ENCODE peak calls at places on chromosomes 16 and 17, in eight cellular contexts. One of them, this sample, is unnamed.

GRCh38 chr17:49231563-49231894 is 942 bp upstream of the PHOSPHO1 start:
- DNase-seq in activated T-cell treated with anti-CD3 and anti-CD28 coated beads for 1 hour: no peak
- DNase-seq in germinal center: no peak
- DNase-seq in NCI-H69: no peak
- DNase-seq in ovary: no peak
- DNase-seq in LHCN-M2: no peak
- DNase-seq in amniotic stem cell: no peak
- DNase-seq in T-helper 1 cell: no peak
- DNase-seq in this sample: no peak

GRCh38 chr16:11819798-11820197 is 22.7 kb upstream of the ZC3H7A start:
- DNase-seq in ovary: no peak
- DNase-seq in NCI-H69: no peak
- DNase-seq in T-helper 1 cell: no peak
- DNase-seq in activated T-cell treated with anti-CD3 and anti-CD28 coated beads for 1 hour: no peak
- DNase-seq in germinal center: no peak
- DNase-seq in LHCN-M2: no peak
- DNase-seq in amniotic stem cell: no peak
- DNase-seq in this sample: no peak

GRCh38 chr17:79749958-79750357 is 19.2 kb downstream of the ENPP7 start:
- DNase-seq in NCI-H69: no peak
- DNase-seq in ovary: no peak
- DNase-seq in germinal center: no peak
- DNase-seq in amniotic stem cell: no peak
- DNase-seq in T-helper 1 cell: no peak
- DNase-seq in LHCN-M2: no peak
- DNase-seq in activated T-cell treated with anti-CD3 and anti-CD28 coated beads for 1 hour: no peak
- DNase-seq in this sample: no peak

GRCh38 chr16:82738699-82739098 is 111.9 kb downstream of the CDH13 start:
- DNase-seq in LHCN-M2: no peak
- DNase-seq in T-helper 1 cell: no peak
- DNase-seq in germinal center: no peak
- DNase-seq in amniotic stem cell: no peak
- DNase-seq in activated T-cell treated with anti-CD3 and anti-CD28 coated beads for 1 hour: no peak
- DNase-seq in ovary: no peak
- DNase-seq in NCI-H69: no peak
- DNase-seq in this sample: no peak

GRCh38 chr16:1691276-1691675 is 13.2 kb downstream of the JPT2 start:
- DNase-seq in amniotic stem cell: no peak
- DNase-seq in germinal center: no peak
- DNase-seq in activated T-cell treated with anti-CD3 and anti-CD28 coated beads for 1 hour: no peak
- DNase-seq in ovary: no peak
- DNase-seq in NCI-H69: no peak
- DNase-seq in T-helper 1 cell: no peak
- DNase-seq in LHCN-M2: peak; percentile 41
- DNase-seq in this sample: no peak

GRCh38 chr16:23909792-23910418 is 74.1 kb downstream of the PRKCB start:
- DNase-seq in LHCN-M2: no peak
- DNase-seq in germinal center: no peak
- DNase-seq in T-helper 1 cell: no peak
- DNase-seq in activated T-cell treated with anti-CD3 and anti-CD28 coated beads for 1 hour: no peak
- DNase-seq in NCI-H69: peak; percentile 40
- DNase-seq in ovary: no peak
- DNase-seq in amniotic stem cell: no peak
- DNase-seq in this sample: no peak

GRCh38 chr16:86383488-86384262 is 126.7 kb upstream of the FOXF1 start:
- DNase-seq in activated T-cell treated with anti-CD3 and anti-CD28 coated beads for 1 hour: no peak
- DNase-seq in germinal center: no peak
- DNase-seq in T-helper 1 cell: no peak
- DNase-seq in ovary: no peak
- DNase-seq in amniotic stem cell: no peak
- DNase-seq in LHCN-M2: peak; percentile 28
- DNase-seq in NCI-H69: no peak
- DNase-seq in this sample: no peak

GRCh38 chr17:31787857-31788570 is 71.0 kb downstream of the COPRS start:
- DNase-seq in NCI-H69: no peak
- DNase-seq in T-helper 1 cell: no peak
- DNase-seq in activated T-cell treated with anti-CD3 and anti-CD28 coated beads for 1 hour: no peak
- DNase-seq in ovary: no peak
- DNase-seq in germinal center: no peak
- DNase-seq in LHCN-M2: peak; percentile 78
- DNase-seq in amniotic stem cell: peak; percentile 44
- DNase-seq in this sample: no peak

GRCh38 chr17:17221329-17221728 is 15.2 kb upstream of the PLD6 start:
- DNase-seq in ovary: no peak
- DNase-seq in activated T-cell treated with anti-CD3 and anti-CD28 coated beads for 1 hour: no peak
- DNase-seq in T-helper 1 cell: no peak
- DNase-seq in LHCN-M2: no peak
- DNase-seq in NCI-H69: no peak
- DNase-seq in germinal center: no peak
- DNase-seq in amniotic stem cell: no peak
- DNase-seq in this sample: no peak

GRCh38 chr16:87369796-87370719 is 13.5 kb downstream of the FBXO31 start:
- DNase-seq in germinal center: no peak
- DNase-seq in ovary: no peak
- DNase-seq in LHCN-M2: no peak
- DNase-seq in T-helper 1 cell: no peak
- DNase-seq in NCI-H69: no peak
- DNase-seq in activated T-cell treated with anti-CD3 and anti-CD28 coated beads for 1 hour: no peak
- DNase-seq in amniotic stem cell: no peak
- DNase-seq in this sample: no peak

GRCh38 chr17:65455972-65456343 is 105.5 kb downstream of the AXIN2 start:
- DNase-seq in activated T-cell treated with anti-CD3 and anti-CD28 coated beads for 1 hour: no peak
- DNase-seq in T-helper 1 cell: peak; percentile 6
- DNase-seq in germinal center: no peak
- DNase-seq in amniotic stem cell: no peak
- DNase-seq in NCI-H69: peak; percentile 54
- DNase-seq in ovary: no peak
- DNase-seq in LHCN-M2: peak; percentile 14
- DNase-seq in this sample: peak; percentile 9

GRCh38 chr17:50683434-50684287 is 24.1 kb downstream of the ANKRD40 start:
- DNase-seq in amniotic stem cell: no peak
- DNase-seq in LHCN-M2: no peak
- DNase-seq in activated T-cell treated with anti-CD3 and anti-CD28 coated beads for 1 hour: no peak
- DNase-seq in T-helper 1 cell: no peak
- DNase-seq in germinal center: no peak
- DNase-seq in ovary: no peak
- DNase-seq in NCI-H69: no peak
- DNase-seq in this sample: peak; percentile 51

GRCh38 chr16:8548166-8548565 is 42.1 kb downstream of the TMEM114 start:
- DNase-seq in LHCN-M2: no peak
- DNase-seq in activated T-cell treated with anti-CD3 and anti-CD28 coated beads for 1 hour: no peak
- DNase-seq in T-helper 1 cell: no peak
- DNase-seq in NCI-H69: no peak
- DNase-seq in amniotic stem cell: no peak
- DNase-seq in ovary: no peak
- DNase-seq in germinal center: no peak
- DNase-seq in this sample: no peak

GRCh38 chr17:66691644-66692500 is 143.0 kb upstream of the CACNG5 start:
- DNase-seq in T-helper 1 cell: no peak
- DNase-seq in ovary: no peak
- DNase-seq in activated T-cell treated with anti-CD3 and anti-CD28 coated beads for 1 hour: no peak
- DNase-seq in germinal center: no peak
- DNase-seq in NCI-H69: peak; percentile 89
- DNase-seq in amniotic stem cell: no peak
- DNase-seq in LHCN-M2: peak; percentile 82
- DNase-seq in this sample: peak; percentile 68

This sample was measured in DMS53.